ENCODE peak calls at places on chromosome 18, in six cellular contexts. One of them, this sample, is unnamed.

GRCh38 chr18:11667578-11667977 is 21.5 kb upstream of the GNAL start:
- DNase-seq in IMR-90: no peak
- DNase-seq in DMS 273 treated with DMSO at 0.1 percent for 48 hours: no peak
- DNase-seq in cardiac muscle cell: no peak
- DNase-seq in cardiac septum: no peak
- DNase-seq in RCC 7860: no peak
- DNase-seq in this sample: no peak

GRCh38 chr18:42271656-42272355 is 316.8 kb downstream of the PIK3C3 start:
- DNase-seq in IMR-90: no peak
- DNase-seq in DMS 273 treated with DMSO at 0.1 percent for 48 hours: no peak
- DNase-seq in RCC 7860: peak
- DNase-seq in cardiac septum: no peak
- DNase-seq in cardiac muscle cell: no peak
- DNase-seq in this sample: peak

GRCh38 chr18:74610216-74610615 is 12.5 kb downstream of the ZNF407 start:
- DNase-seq in cardiac muscle cell: no peak
- DNase-seq in RCC 7860: no peak
- DNase-seq in IMR-90: no peak
- DNase-seq in DMS 273 treated with DMSO at 0.1 percent for 48 hours: no peak
- DNase-seq in cardiac septum: no peak
- DNase-seq in this sample: no peak

GRCh38 chr18:24771300-24771699 is 310.9 kb downstream of the HRH4 start:
- DNase-seq in RCC 7860: no peak
- DNase-seq in IMR-90: peak
- DNase-seq in DMS 273 treated with DMSO at 0.1 percent for 48 hours: no peak
- DNase-seq in cardiac septum: no peak
- DNase-seq in cardiac muscle cell: no peak
- DNase-seq in this sample: no peak

GRCh38 chr18:76765649-76766048 is 56.7 kb upstream of the ZNF236 start:
- DNase-seq in DMS 273 treated with DMSO at 0.1 percent for 48 hours: no peak
- DNase-seq in cardiac muscle cell: no peak
- DNase-seq in IMR-90: no peak
- DNase-seq in cardiac septum: no peak
- DNase-seq in RCC 7860: peak
- DNase-seq in this sample: no peak

GRCh38 chr18:31427010-31427409 is 20.5 kb upstream of the DSG3 start:
- DNase-seq in cardiac septum: no peak
- DNase-seq in DMS 273 treated with DMSO at 0.1 percent for 48 hours: no peak
- DNase-seq in cardiac muscle cell: no peak
- DNase-seq in RCC 7860: no peak
- DNase-seq in IMR-90: no peak
- DNase-seq in this sample: peak

GRCh38 chr18:44693030-44693784 is 12.5 kb downstream of the SETBP1 start:
- DNase-seq in cardiac septum: no peak
- DNase-seq in IMR-90: no peak
- DNase-seq in cardiac muscle cell: no peak
- DNase-seq in DMS 273 treated with DMSO at 0.1 percent for 48 hours: no peak
- DNase-seq in RCC 7860: peak
- DNase-seq in this sample: no peak

GRCh38 chr18:48803518-48803917 is 147.2 kb downstream of the SMAD7 start:
- DNase-seq in IMR-90: no peak
- DNase-seq in RCC 7860: no peak
- DNase-seq in cardiac muscle cell: no peak
- DNase-seq in cardiac septum: no peak
- DNase-seq in DMS 273 treated with DMSO at 0.1 percent for 48 hours: no peak
- DNase-seq in this sample: no peak

GRCh38 chr18:6478111-6478510 is 63.4 kb upstream of the L3MBTL4 start:
- DNase-seq in RCC 7860: no peak
- DNase-seq in cardiac muscle cell: no peak
- DNase-seq in cardiac septum: no peak
- DNase-seq in DMS 273 treated with DMSO at 0.1 percent for 48 hours: no peak
- DNase-seq in IMR-90: no peak
- DNase-seq in this sample: no peak

GRCh38 chr18:32427084-32427933 is 43.4 kb downstream of the GAREM1 start:
- DNase-seq in DMS 273 treated with DMSO at 0.1 percent for 48 hours: no peak
- DNase-seq in RCC 7860: no peak
- DNase-seq in cardiac muscle cell: no peak
- DNase-seq in cardiac septum: no peak
- DNase-seq in IMR-90: no peak
- DNase-seq in this sample: no peak

GRCh38 chr18:36181386-36181785 is 5.9 kb upstream of the MOCOS start:
- DNase-seq in cardiac septum: no peak
- DNase-seq in RCC 7860: no peak
- DNase-seq in DMS 273 treated with DMSO at 0.1 percent for 48 hours: no peak
- DNase-seq in IMR-90: no peak
- DNase-seq in cardiac muscle cell: no peak
- DNase-seq in this sample: no peak

GRCh38 chr18:42105382-42105781 is 150.3 kb downstream of the PIK3C3 start:
- DNase-seq in DMS 273 treated with DMSO at 0.1 percent for 48 hours: no peak
- DNase-seq in RCC 7860: no peak
- DNase-seq in cardiac septum: no peak
- DNase-seq in cardiac muscle cell: no peak
- DNase-seq in IMR-90: no peak
- DNase-seq in this sample: no peak

GRCh38 chr18:28115149-28115550 is 61.8 kb downstream of the CDH2 start:
- DNase-seq in IMR-90: peak
- DNase-seq in cardiac septum: no peak
- DNase-seq in DMS 273 treated with DMSO at 0.1 percent for 48 hours: no peak
- DNase-seq in cardiac muscle cell: no peak
- DNase-seq in RCC 7860: peak
- DNase-seq in this sample: no peak

GRCh38 chr18:3675446-3675845 is 225.5 kb downstream of the TGIF1 start:
- DNase-seq in cardiac muscle cell: no peak
- DNase-seq in IMR-90: peak
- DNase-seq in RCC 7860: peak
- DNase-seq in DMS 273 treated with DMSO at 0.1 percent for 48 hours: no peak
- DNase-seq in cardiac septum: no peak
- DNase-seq in this sample: no peak

GRCh38 chr18:34522627-34523026 is 187.5 kb upstream of the DTNA start:
- DNase-seq in RCC 7860: no peak
- DNase-seq in cardiac muscle cell: no peak
- DNase-seq in IMR-90: no peak
- DNase-seq in cardiac septum: no peak
- DNase-seq in DMS 273 treated with DMSO at 0.1 percent for 48 hours: peak
- DNase-seq in this sample: no peak

GRCh38 chr18:44589709-44590108 is 91.0 kb upstream of the SETBP1 start:
- DNase-seq in IMR-90: peak
- DNase-seq in cardiac septum: no peak
- DNase-seq in DMS 273 treated with DMSO at 0.1 percent for 48 hours: no peak
- DNase-seq in RCC 7860: peak
- DNase-seq in cardiac muscle cell: no peak
- DNase-seq in this sample: no peak